ENCODE peak calls at places on chromosomes 5 and 9, in five cellular contexts. A, H, O, R and Z are unnamed samples.
A peak's percentile ranks its signal among the peaks of the same experiment; 100 is the strongest.

GRCh38 chr9:82601272-82601835 is 461.6 kb downstream of the RASEF start:
- DNase-seq in A (peak; percentile 24), H (no peak), O (no peak), R (no peak), Z (no peak)

GRCh38 chr5:69512740-69513260 is 20.2 kb downstream of the OCLN start:
- DNase-seq in A (peak; percentile 73), H (no peak), O (no peak), R (no peak), Z (no peak)

GRCh38 chr9:82532504-82532903 is 530.4 kb downstream of the RASEF start:
- DNase-seq in A (no peak), H (no peak), O (no peak), R (no peak), Z (no peak)

GRCh38 chr9:4301971-4302427 is 2.1 kb upstream of the GLIS3 start:
- DNase-seq in A (peak; percentile 96), H (no peak), O (no peak), R (no peak), Z (peak; percentile 35)

GRCh38 chr9:91714020-91714721 is 235.9 kb downstream of the ROR2 start:
- DNase-seq in A (peak; percentile 25), H (no peak), O (peak; percentile 74), R (no peak), Z (no peak)

GRCh38 chr5:136446565-136446964 is 81.2 kb upstream of the TRPC7 start:
- DNase-seq in A (no peak), H (no peak), O (no peak), R (no peak), Z (no peak)

GRCh38 chr5:6166698-6167394 is 211.5 kb downstream of the MED10 start:
- DNase-seq in A (no peak), H (no peak), O (no peak), R (no peak), Z (no peak)

GRCh38 chr9:102875687-102876086 is 119.4 kb upstream of the CYLC2 start:
- DNase-seq in A (no peak), H (no peak), O (no peak), R (no peak), Z (no peak)

GRCh38 chr5:178331491-178331981 is 98.9 kb upstream of the PHYKPL start:
- DNase-seq in A (no peak), H (no peak), O (peak; percentile 84), R (no peak), Z (no peak)

GRCh38 chr9:115000217-115000639 is 69.8 kb upstream of the TNFSF8 start:
- DNase-seq in A (no peak), H (no peak), O (no peak), R (no peak), Z (no peak)

GRCh38 chr9:137299938-137300337 is 2.1 kb downstream of the NRARP start:
- DNase-seq in A (no peak), H (no peak), O (no peak), R (no peak), Z (no peak)

GRCh38 chr9:98906273-98907040 is 37.2 kb upstream of the COL15A1 start:
- DNase-seq in A (no peak), H (no peak), O (no peak), R (no peak), Z (no peak)

GRCh38 chr5:119049824-119050449 is 20.9 kb upstream of the DMXL1 start:
- DNase-seq in A (peak; percentile 34), H (no peak), O (no peak), R (no peak), Z (no peak)

GRCh38 chr9:70408393-70409040 is 5.9 kb downstream of the KLF9 start:
- DNase-seq in A (no peak), H (no peak), O (no peak), R (no peak), Z (no peak)

GRCh38 chr9:122091682-122092592 is 1.2 kb downstream of the TTLL11 start:
- DNase-seq in A (no peak), H (no peak), O (no peak), R (no peak), Z (no peak)

GRCh38 chr9:121326130-121326838 is 43.8 kb downstream of the STOM start:
- DNase-seq in A (peak; percentile 31), H (no peak), O (peak; percentile 43), R (no peak), Z (no peak)

GRCh38 chr5:103445426-103446035 is 117.1 kb downstream of the NUDT12 start:
- DNase-seq in A (peak; percentile 46), H (no peak), O (no peak), R (no peak), Z (no peak)

GRCh38 chr9:134811673-134812668 is 68.6 kb upstream of the FCN2 start:
- DNase-seq in A (peak; percentile 80), H (peak; percentile 32), O (no peak), R (no peak), Z (no peak)

GRCh38 chr5:115351356-115352195 is 55.1 kb upstream of the CCDC112 start:
- DNase-seq in A (peak; percentile 72), H (no peak), O (no peak), R (no peak), Z (no peak)

GRCh38 chr9:36149197-36149596 is 12.7 kb downstream of the GLIPR2 start:
- DNase-seq in A (peak; percentile 80), H (no peak), O (no peak), R (no peak), Z (no peak)

GRCh38 chr9:96009690-96010477 is 134.4 kb downstream of the ERCC6L2 start:
- DNase-seq in A (peak; percentile 29), H (no peak), O (no peak), R (no peak), Z (no peak)

GRCh38 chr5:150322202-150322601 is 19.5 kb upstream of the ARSI start:
- DNase-seq in A (peak; percentile 50), H (no peak), O (no peak), R (peak; percentile 53), Z (no peak)

GRCh38 chr5:1056611-1057484 is 48.2 kb downstream of the NKD2 start:
- DNase-seq in A (no peak), H (no peak), O (no peak), R (no peak), Z (no peak)

GRCh38 chr5:73444499-73445432 is 3.8 kb downstream of the FOXD1 start:
- DNase-seq in A (peak; percentile 50), H (no peak), O (no peak), R (no peak), Z (no peak)

GRCh38 chr5:109983135-109983534 is 293.4 kb downstream of the MAN2A1 start:
- DNase-seq in A (no peak), H (no peak), O (no peak), R (no peak), Z (no peak)

GRCh38 chr5:1338196-1338490 is 6.8 kb downstream of the CLPTM1L start:
- DNase-seq in A (no peak), H (no peak), O (no peak), R (no peak), Z (no peak)

GRCh38 chr9:99183616-99184015 is 38.1 kb downstream of the ALG2 start:
- DNase-seq in A (no peak), H (no peak), O (no peak), R (no peak), Z (no peak)

GRCh38 chr5:149666212-149666852 is 63.8 kb upstream of the PPARGC1B start:
- DNase-seq in A (peak; percentile 41), H (no peak), O (no peak), R (no peak), Z (no peak)

GRCh38 chr5:150298701-150299451 is 3.8 kb downstream of the ARSI start:
- DNase-seq in A (peak; percentile 89), H (peak; percentile 73), O (no peak), R (peak; percentile 71), Z (no peak)

GRCh38 chr9:31608413-31608812 is 776.0 kb upstream of the ACO1 start:
- DNase-seq in A (peak; percentile 63), H (no peak), O (no peak), R (no peak), Z (no peak)

GRCh38 chr9:99147177-99147576 is 42.3 kb downstream of the TGFBR1 start:
- DNase-seq in A (no peak), H (no peak), O (no peak), R (no peak), Z (no peak)

GRCh38 chr9:111678293-111678692 is 16.9 kb downstream of the GNG10 start:
- DNase-seq in A (no peak), H (no peak), O (no peak), R (no peak), Z (no peak)
- TF ChIP-seq CTCF in A (no peak), H (no peak), O (no peak), R (no peak), Z (no peak)

GRCh38 chr9:23590601-23591000 is 235.4 kb downstream of the ELAVL2 start:
- DNase-seq in A (peak; percentile 17), H (no peak), O (no peak), R (no peak), Z (no peak)

GRCh38 chr9:23587433-23587832 is 238.6 kb downstream of the ELAVL2 start:
- DNase-seq in A (peak; percentile 33), H (no peak), O (peak; percentile 27), R (no peak), Z (no peak)

GRCh38 chr9:23586906-23587305 is 239.1 kb downstream of the ELAVL2 start:
- DNase-seq in A (no peak), H (no peak), O (no peak), R (no peak), Z (no peak)

GRCh38 chr9:23582836-23583235 is 243.2 kb downstream of the ELAVL2 start:
- DNase-seq in A (peak; percentile 40), H (no peak), O (no peak), R (no peak), Z (no peak)

GRCh38 chr9:23587903-23588302 is 238.1 kb downstream of the ELAVL2 start:
- DNase-seq in A (no peak), H (no peak), O (no peak), R (no peak), Z (no peak)
- TF ChIP-seq CTCF in A (no peak), H (no peak), O (no peak), R (no peak), Z (no peak)

GRCh38 chr5:139880416-139881144 is 85.0 kb downstream of the PSD2 start:
- DNase-seq in A (no peak), H (no peak), O (no peak), R (no peak), Z (no peak)

GRCh38 chr5:139877129-139877597 is 81.6 kb downstream of the PSD2 start:
- DNase-seq in A (no peak), H (no peak), O (no peak), R (peak; percentile 53), Z (no peak)

GRCh38 chr5:139875957-139876356 is 80.3 kb downstream of the PSD2 start:
- DNase-seq in A (no peak), H (no peak), O (no peak), R (no peak), Z (no peak)

GRCh38 chr5:139881145-139881733 is 85.6 kb downstream of the PSD2 start:
- DNase-seq in A (no peak), H (no peak), O (no peak), R (no peak), Z (no peak)

DNA sequence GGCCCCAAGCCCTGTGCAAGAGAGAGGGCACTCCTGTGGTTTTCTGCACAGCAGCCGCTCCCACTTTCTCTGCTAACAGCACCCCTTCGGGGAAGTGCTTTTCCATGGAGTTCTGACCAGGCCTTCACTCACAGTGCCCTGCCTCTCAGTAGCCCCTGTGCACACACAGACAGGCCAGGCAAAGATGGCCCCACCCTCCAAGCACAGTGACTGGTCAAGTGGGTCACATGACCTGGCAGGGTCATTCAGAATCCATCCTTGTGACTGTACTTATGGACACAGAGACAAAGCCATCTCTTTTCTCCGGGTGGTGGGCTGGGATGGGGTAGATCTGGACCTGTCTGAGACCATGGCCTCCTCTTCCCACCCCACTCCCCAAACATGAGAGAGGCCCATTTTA is 82.5 kb downstream of the PSD2 start:
- DNase-seq in A (no peak), H (no peak), O (no peak), R (no peak), Z (no peak)
- TF ChIP-seq CTCF in A (no peak), H (no peak), O (no peak), R (no peak), Z (no peak)

GRCh38 chr5:156934450-156935211 is 28.4 kb downstream of the TIMD4 start:
- DNase-seq in A (no peak), H (no peak), O (no peak), R (no peak), Z (no peak)
- TF ChIP-seq CTCF in A (no peak), H (peak; percentile 63), O (peak; percentile 23), R (no peak), Z (no peak)